ENCODE peak calls at places on chromosomes 16 and 17, in six cellular contexts. W is mesendoderm, I is lower lobe of right lung, N is A172, X is HTR-8/SVneo, T is hepatocyte. G is an unnamed sample.

GRCh38 chr16:12951392-12951791 is 50.0 kb downstream of the SHISA9 start:
- DNase-seq in N (no peak), T (no peak), W (no peak), X (no peak), I (no peak), G (no peak)

GRCh38 chr17:19762515-19762961 is 14.4 kb upstream of the ALDH3A1 start:
- DNase-seq in T (peak; percentile 84), X (peak; percentile 97), I (peak; percentile 82), N (peak; percentile 59), W (peak; percentile 77), G (peak; percentile 18)

GRCh38 chr17:15942207-15942833 is 2.6 kb upstream of the ADORA2B start:
- DNase-seq in W (no peak), N (no peak), I (peak; percentile 59), T (no peak), X (no peak), G (no peak)

GRCh38 chr17:2398188-2398587 is 2.7 kb downstream of the MNT start:
- DNase-seq in W (no peak), X (no peak), I (no peak), T (no peak), N (no peak), G (no peak)

GRCh38 chr16:8730335-8730915 is 56.0 kb downstream of the ABAT start:
- DNase-seq in X (no peak), T (peak; percentile 23), N (no peak), W (no peak), I (no peak), G (no peak)

GRCh38 chr17:72380120-72380519 is 259.3 kb downstream of the SOX9 start:
- DNase-seq in T (no peak), W (no peak), N (no peak), I (no peak), X (no peak), G (no peak)

GRCh38 chr17:50177983-50178834 is 12.4 kb downstream of the SGCA start:
- DNase-seq in T (peak; percentile 91), N (peak; percentile 99), I (peak; percentile 83), W (peak; percentile 92), X (peak; percentile 94), G (peak; percentile 88)

GRCh38 chr16:16007743-16008111 is 58.3 kb downstream of the ABCC1 start:
- DNase-seq in W (no peak), N (no peak), X (no peak), T (no peak), I (no peak), G (no peak)

GRCh38 chr16:89484088-89484501 is 6.3 kb downstream of the ANKRD11 start:
- DNase-seq in W (no peak), I (no peak), N (no peak), T (no peak), X (no peak), G (no peak)

GRCh38 chr17:73691321-73691766 is 47.1 kb upstream of the SDK2 start:
- DNase-seq in I (no peak), X (no peak), N (no peak), T (no peak), W (peak; percentile 27), G (no peak)

GRCh38 chr16:19884021-19884485 is 595 bp downstream of the GPRC5B start:
- DNase-seq in T (peak; percentile 55), W (peak; percentile 47), I (peak; percentile 47), X (peak; percentile 18), N (no peak), G (no peak)

G was measured in NCI-H524.